ENCODE peak calls at places on chromosomes 16 and 17, in nine cellular contexts. G is NCI-H1436; Q is stimulated activated CD8-positive, alpha-beta memory T cell treated with anti-CD3 and anti-CD28 coated beads, Interleukin-15, amount 100 ng/mL, for 24 hours; P is fibroblast of gingiva; R is GM12865; O is GM19239; C is OCI-M1; E is activated T-helper 1 cell treated with anti-CD3 and anti-CD28 coated beads, Interleukin-2, amount 50 U/mL, for 16 hours; I is activated naive CD4-positive, alpha-beta T cell treated with anti-CD3 and anti-CD28 coated beads, Interleukin-2, amount 50 U/mL, for 72 hours. Z is an unnamed sample.

GRCh38 chr16:26464576-26465266 is 602.0 kb upstream of the C16orf82 start:
- DNase-seq in G (no peak), Q (no peak), P (no peak), R (no peak), O (no peak), C (no peak), E (no peak), I (no peak), Z (no peak)

GRCh38 chr16:72473631-72474030 is 301.7 kb upstream of the PMFBP1 start:
- DNase-seq in G (no peak), Q (no peak), P (no peak), R (no peak), O (no peak), C (no peak), E (no peak), I (no peak), Z (no peak)

GRCh38 chr17:47884905-47885735 is 10.9 kb upstream of the SP2 start:
- DNase-seq in G (no peak), Q (no peak), P (no peak), R (no peak), O (no peak), C (no peak), E (no peak), I (no peak), Z (no peak)

GRCh38 chr16:2056681-2057407 is 9.1 kb downstream of the TSC2 start:
- DNase-seq in G (no peak), Q (no peak), P (no peak), R (no peak), O (no peak), C (no peak), E (no peak), I (no peak), Z (peak; percentile 45)

GRCh38 chr17:48547839-48548686 is 3.2 kb upstream of the HOXB2 start:
- DNase-seq in G (peak; percentile 40), Q (no peak), P (no peak), R (no peak), O (no peak), C (peak; percentile 94), E (no peak), I (no peak), Z (no peak)

GRCh38 chr17:48335858-48336500 is 94.0 kb downstream of the SKAP1 start:
- DNase-seq in G (peak; percentile 52), Q (no peak), P (peak; percentile 2), R (peak; percentile 60), O (no peak), C (peak; percentile 86), E (no peak), I (no peak), Z (peak; percentile 24)

GRCh38 chr17:34313164-34313563 is 6.1 kb upstream of the CCL8 start:
- DNase-seq in G (no peak), Q (no peak), P (peak; percentile 84), R (no peak), O (no peak), C (no peak), E (no peak), I (no peak), Z (no peak)

GRCh38 chr16:4661661-4662060 is 31.7 kb upstream of the NUDT16L1 start:
- DNase-seq in G (no peak), Q (no peak), P (no peak), R (no peak), O (no peak), C (no peak), E (no peak), I (no peak), Z (no peak)